ENCODE peak calls at places on chromosomes 11 and 22, in eight cellular contexts. One of them, this sample, is unnamed.

GRCh38 chr11:75313457-75314272 is 37.8 kb downstream of the ARRB1 start:
- DNase-seq in psoas muscle: peak; percentile 74
- DNase-seq in transverse colon: no peak
- DNase-seq in lung: peak; percentile 82
- DNase-seq in uterus: peak; percentile 54
- DNase-seq in IMR-90: peak; percentile 81
- DNase-seq in adrenal gland: peak; percentile 66
- DNase-seq in colonic mucosa: peak; percentile 62
- DNase-seq in this sample: peak; percentile 55

GRCh38 chr11:58028687-58029411 is 1.9 kb upstream of the OR6Q1 start:
- DNase-seq in colonic mucosa: no peak
- DNase-seq in lung: no peak
- DNase-seq in uterus: peak; percentile 16
- DNase-seq in IMR-90: peak; percentile 90
- DNase-seq in transverse colon: no peak
- DNase-seq in adrenal gland: peak; percentile 63
- DNase-seq in psoas muscle: no peak
- DNase-seq in this sample: no peak

GRCh38 chr11:107545101-107545514 is 20.4 kb downstream of the ALKBH8 start:
- DNase-seq in lung: no peak
- DNase-seq in transverse colon: no peak
- DNase-seq in adrenal gland: no peak
- DNase-seq in IMR-90: peak; percentile 63
- DNase-seq in uterus: no peak
- DNase-seq in psoas muscle: no peak
- DNase-seq in colonic mucosa: no peak
- DNase-seq in this sample: no peak

GRCh38 chr11:3101921-3102640 is 44.9 kb upstream of the CARS1 start:
- DNase-seq in lung: no peak
- DNase-seq in uterus: no peak
- DNase-seq in IMR-90: no peak
- DNase-seq in psoas muscle: no peak
- DNase-seq in transverse colon: no peak
- DNase-seq in colonic mucosa: no peak
- DNase-seq in adrenal gland: peak; percentile 46
- DNase-seq in this sample: peak; percentile 21

GRCh38 chr11:74226907-74227306 is 55.8 kb downstream of the PPME1 start:
- DNase-seq in uterus: no peak
- DNase-seq in psoas muscle: no peak
- DNase-seq in lung: no peak
- DNase-seq in colonic mucosa: no peak
- DNase-seq in transverse colon: no peak
- DNase-seq in IMR-90: no peak
- DNase-seq in adrenal gland: no peak
- DNase-seq in this sample: no peak

GRCh38 chr11:64357446-64357845 is 1.5 kb upstream of the RPS6KA4 start:
- DNase-seq in colonic mucosa: no peak
- DNase-seq in lung: no peak
- DNase-seq in uterus: no peak
- DNase-seq in transverse colon: no peak
- DNase-seq in psoas muscle: no peak
- DNase-seq in adrenal gland: no peak
- DNase-seq in IMR-90: no peak
- DNase-seq in this sample: no peak

GRCh38 chr11:3222941-3223905 is 4.6 kb upstream of the MRGPRG start:
- DNase-seq in lung: no peak
- DNase-seq in IMR-90: no peak
- DNase-seq in uterus: no peak
- DNase-seq in adrenal gland: no peak
- DNase-seq in colonic mucosa: no peak
- DNase-seq in transverse colon: peak; percentile 3
- DNase-seq in psoas muscle: no peak
- DNase-seq in this sample: peak; percentile 17

GRCh38 chr11:2397005-2397404 is 3.5 kb upstream of the TSSC4 start:
- DNase-seq in psoas muscle: no peak
- DNase-seq in IMR-90: no peak
- DNase-seq in transverse colon: no peak
- DNase-seq in adrenal gland: no peak
- DNase-seq in lung: no peak
- DNase-seq in uterus: no peak
- DNase-seq in colonic mucosa: no peak
- DNase-seq in this sample: no peak

GRCh38 chr11:11265994-11266606 is 87.0 kb downstream of the CSNK2A3 start:
- DNase-seq in uterus: no peak
- DNase-seq in psoas muscle: peak; percentile 40
- DNase-seq in adrenal gland: no peak
- DNase-seq in lung: peak; percentile 55
- DNase-seq in transverse colon: peak; percentile 60
- DNase-seq in IMR-90: peak; percentile 3
- DNase-seq in colonic mucosa: peak; percentile 62
- DNase-seq in this sample: peak; percentile 56

GRCh38 chr22:42343136-42343484 is 72.7 kb upstream of the TCF20 start:
- DNase-seq in psoas muscle: no peak
- DNase-seq in transverse colon: no peak
- DNase-seq in uterus: no peak
- DNase-seq in lung: no peak
- DNase-seq in IMR-90: no peak
- DNase-seq in adrenal gland: no peak
- DNase-seq in colonic mucosa: no peak
- DNase-seq in this sample: no peak

GRCh38 chr11:3133456-3134217 is 31.5 kb downstream of the OSBPL5 start:
- DNase-seq in IMR-90: no peak
- DNase-seq in psoas muscle: peak; percentile 15
- DNase-seq in transverse colon: peak; percentile 4
- DNase-seq in colonic mucosa: no peak
- DNase-seq in lung: no peak
- DNase-seq in uterus: peak; percentile 10
- DNase-seq in adrenal gland: no peak
- DNase-seq in this sample: no peak

GRCh38 chr11:39442177-39442576 is 2017.3 kb downstream of the LRRC4C start:
- DNase-seq in adrenal gland: no peak
- DNase-seq in psoas muscle: peak; percentile 10
- DNase-seq in lung: no peak
- DNase-seq in IMR-90: no peak
- DNase-seq in transverse colon: no peak
- DNase-seq in colonic mucosa: no peak
- DNase-seq in uterus: no peak
- DNase-seq in this sample: no peak

GRCh38 chr11:20501971-20502370 is 97.4 kb upstream of the SLC6A5 start:
- DNase-seq in adrenal gland: no peak
- DNase-seq in IMR-90: no peak
- DNase-seq in uterus: no peak
- DNase-seq in lung: no peak
- DNase-seq in colonic mucosa: no peak
- DNase-seq in psoas muscle: no peak
- DNase-seq in transverse colon: no peak
- DNase-seq in this sample: no peak

GRCh38 chr22:33811686-33812085 is 108.6 kb downstream of the LARGE1 start:
- DNase-seq in uterus: peak; percentile 90
- DNase-seq in psoas muscle: peak; percentile 57
- DNase-seq in colonic mucosa: peak; percentile 50
- DNase-seq in adrenal gland: peak; percentile 91
- DNase-seq in transverse colon: peak; percentile 56
- DNase-seq in IMR-90: peak; percentile 79
- DNase-seq in lung: no peak
- DNase-seq in this sample: no peak

GRCh38 chr22:24088796-24089195 is 77.7 kb downstream of the CABIN1 start:
- DNase-seq in colonic mucosa: no peak
- DNase-seq in psoas muscle: no peak
- DNase-seq in adrenal gland: no peak
- DNase-seq in uterus: no peak
- DNase-seq in IMR-90: peak; percentile 55
- DNase-seq in lung: no peak
- DNase-seq in transverse colon: no peak
- DNase-seq in this sample: no peak

GRCh38 chr22:37741312-37741795 is 44.5 kb downstream of the TRIOBP start:
- DNase-seq in transverse colon: peak; percentile 81
- DNase-seq in colonic mucosa: peak; percentile 72
- DNase-seq in psoas muscle: peak; percentile 82
- DNase-seq in lung: peak; percentile 86
- DNase-seq in IMR-90: peak; percentile 98
- DNase-seq in adrenal gland: peak; percentile 93
- DNase-seq in uterus: peak; percentile 98
- DNase-seq in this sample: peak; percentile 76

GRCh38 chr22:20423636-20424511 is 13.8 kb downstream of the SCARF2 start:
- DNase-seq in IMR-90: no peak
- DNase-seq in psoas muscle: no peak
- DNase-seq in colonic mucosa: peak; percentile 16
- DNase-seq in adrenal gland: no peak
- DNase-seq in uterus: no peak
- DNase-seq in transverse colon: no peak
- DNase-seq in lung: no peak
- DNase-seq in this sample: no peak

GRCh38 chr22:20425821-20426615 is 11.6 kb downstream of the SCARF2 start:
- DNase-seq in adrenal gland: no peak
- DNase-seq in psoas muscle: no peak
- DNase-seq in lung: no peak
- DNase-seq in colonic mucosa: no peak
- DNase-seq in IMR-90: no peak
- DNase-seq in transverse colon: no peak
- DNase-seq in uterus: no peak
- DNase-seq in this sample: no peak

GRCh38 chr22:20424937-20425587 is 12.6 kb downstream of the SCARF2 start:
- DNase-seq in uterus: peak; percentile 51
- DNase-seq in colonic mucosa: peak; percentile 18
- DNase-seq in adrenal gland: no peak
- DNase-seq in lung: no peak
- DNase-seq in IMR-90: no peak
- DNase-seq in transverse colon: no peak
- DNase-seq in psoas muscle: no peak
- DNase-seq in this sample: no peak

GRCh38 chr22:20422965-20423635 is 14.5 kb downstream of the SCARF2 start:
- DNase-seq in psoas muscle: peak; percentile 73
- DNase-seq in colonic mucosa: peak; percentile 18
- DNase-seq in uterus: no peak
- DNase-seq in IMR-90: no peak
- DNase-seq in adrenal gland: peak; percentile 77
- DNase-seq in lung: no peak
- DNase-seq in transverse colon: no peak
- DNase-seq in this sample: peak; percentile 78

GRCh38 chr22:20424553-20424936 is 13.1 kb downstream of the SCARF2 start:
- DNase-seq in uterus: no peak
- DNase-seq in transverse colon: no peak
- DNase-seq in lung: no peak
- DNase-seq in colonic mucosa: peak; percentile 16
- DNase-seq in adrenal gland: no peak
- DNase-seq in IMR-90: no peak
- DNase-seq in psoas muscle: no peak
- DNase-seq in this sample: no peak
- H3K4me1 ChIP-seq in uterus: peaks cover 14% of the 10 kb centered on the region
- H3K4me1 ChIP-seq in transverse colon: peaks cover 32% of the 10 kb centered on the region
- H3K4me1 ChIP-seq in lung: peaks cover 3% of the 10 kb centered on the region
- H3K4me1 ChIP-seq in colonic mucosa: peaks cover 2% of the 10 kb centered on the region
- H3K4me1 ChIP-seq in adrenal gland: no peaks in the 10 kb centered on the region
- H3K4me1 ChIP-seq in IMR-90: peaks cover 13% of the 10 kb centered on the region
- H3K4me1 ChIP-seq in psoas muscle: peaks cover 13% of the 10 kb centered on the region
- H3K4me1 ChIP-seq in this sample: peaks cover 33% of the 10 kb centered on the region

GRCh38 chr11:6617315-6617781 is 1.9 kb downstream of the TPP1 start:
- DNase-seq in uterus: peak; percentile 18
- DNase-seq in adrenal gland: peak; percentile 54
- DNase-seq in colonic mucosa: no peak
- DNase-seq in IMR-90: no peak
- DNase-seq in psoas muscle: no peak
- DNase-seq in lung: no peak
- DNase-seq in transverse colon: no peak
- DNase-seq in this sample: no peak
- H3K27ac ChIP-seq in uterus: peak overlapping the region; percentile 97
- H3K27ac ChIP-seq in adrenal gland: peak overlapping the region; percentile 78
- H3K27ac ChIP-seq in colonic mucosa: peak overlapping the region; percentile 75
- H3K27ac ChIP-seq in IMR-90: peak overlapping the region; percentile 30
- H3K27ac ChIP-seq in psoas muscle: no peak overlapping the region
- H3K27ac ChIP-seq in lung: peak overlapping the region; percentile 52
- H3K27ac ChIP-seq in transverse colon: peak overlapping the region; percentile 88
- H3K27ac ChIP-seq in this sample: no peak overlapping the region

DNA sequence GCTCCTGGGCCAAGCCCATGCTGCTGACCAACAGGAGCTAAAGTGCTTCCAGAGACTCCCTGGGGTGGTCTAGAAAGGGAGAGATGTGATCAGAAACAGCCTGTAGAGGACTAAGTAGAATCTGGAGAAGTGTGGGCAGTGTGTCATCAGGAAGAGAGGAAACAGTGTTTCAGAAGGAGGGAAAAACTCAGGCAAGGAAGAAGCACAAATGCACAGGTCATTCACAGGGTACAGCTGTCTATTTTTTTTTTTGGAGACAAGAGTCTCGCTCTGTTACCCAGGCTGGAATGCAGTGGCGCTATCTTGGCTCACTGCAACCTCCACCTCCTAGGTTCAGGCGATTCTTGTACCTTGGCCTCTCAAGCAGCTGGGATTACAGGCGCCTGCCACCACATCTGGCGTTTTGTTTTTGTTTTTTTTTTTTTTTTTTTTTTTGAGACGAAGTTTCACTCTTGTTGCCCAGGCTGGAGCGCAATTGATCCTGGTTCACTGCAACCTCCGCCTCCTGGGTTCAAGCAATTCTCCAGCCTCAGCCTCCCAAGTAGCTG is 74.4 kb downstream of the MICAL3 start:
- DNase-seq in adrenal gland: no peak
- DNase-seq in uterus: no peak
- DNase-seq in psoas muscle: no peak
- DNase-seq in lung: no peak
- DNase-seq in transverse colon: no peak
- DNase-seq in colonic mucosa: no peak
- DNase-seq in IMR-90: no peak
- DNase-seq in this sample: no peak
- H3K27me3 ChIP-seq in adrenal gland: no peaks in the 10 kb centered on the region
- H3K27me3 ChIP-seq in uterus: no peaks in the 10 kb centered on the region
- H3K27me3 ChIP-seq in psoas muscle: no peaks in the 10 kb centered on the region
- H3K27me3 ChIP-seq in lung: no peaks in the 10 kb centered on the region
- H3K27me3 ChIP-seq in transverse colon: no peaks in the 10 kb centered on the region
- H3K27me3 ChIP-seq in colonic mucosa: no peaks in the 10 kb centered on the region
- H3K27me3 ChIP-seq in IMR-90: no peaks in the 10 kb centered on the region
- H3K27me3 ChIP-seq in this sample: no peaks in the 10 kb centered on the region

GRCh38 chr22:45225732-45226560 is 14.7 kb downstream of the KIAA0930 start:
- DNase-seq in colonic mucosa: no peak
- DNase-seq in transverse colon: peak; percentile 38
- DNase-seq in adrenal gland: peak; percentile 77
- DNase-seq in psoas muscle: peak; percentile 56
- DNase-seq in IMR-90: peak; percentile 70
- DNase-seq in uterus: no peak
- DNase-seq in lung: peak; percentile 62
- DNase-seq in this sample: no peak

GRCh38 chr22:45227645-45228400 is 12.9 kb downstream of the KIAA0930 start:
- DNase-seq in psoas muscle: no peak
- DNase-seq in lung: no peak
- DNase-seq in IMR-90: no peak
- DNase-seq in transverse colon: peak; percentile 32
- DNase-seq in uterus: no peak
- DNase-seq in colonic mucosa: no peak
- DNase-seq in adrenal gland: no peak
- DNase-seq in this sample: no peak

GRCh38 chr22:45224988-45225731 is 15.5 kb downstream of the KIAA0930 start:
- DNase-seq in lung: no peak
- DNase-seq in adrenal gland: no peak
- DNase-seq in uterus: no peak
- DNase-seq in psoas muscle: no peak
- DNase-seq in colonic mucosa: no peak
- DNase-seq in IMR-90: no peak
- DNase-seq in transverse colon: no peak
- DNase-seq in this sample: no peak

GRCh38 chr22:45228401-45228754 is 12.3 kb downstream of the KIAA0930 start:
- DNase-seq in uterus: no peak
- DNase-seq in adrenal gland: no peak
- DNase-seq in IMR-90: no peak
- DNase-seq in lung: no peak
- DNase-seq in transverse colon: no peak
- DNase-seq in psoas muscle: no peak
- DNase-seq in colonic mucosa: no peak
- DNase-seq in this sample: no peak

GRCh38 chr22:45226681-45227186 is 14.0 kb downstream of the KIAA0930 start:
- DNase-seq in adrenal gland: no peak
- DNase-seq in transverse colon: no peak
- DNase-seq in uterus: no peak
- DNase-seq in IMR-90: no peak
- DNase-seq in colonic mucosa: no peak
- DNase-seq in lung: no peak
- DNase-seq in psoas muscle: no peak
- DNase-seq in this sample: peak; percentile 41
- H3K4me1 ChIP-seq in adrenal gland: peaks cover 5% of the 10 kb centered on the region
- H3K4me1 ChIP-seq in transverse colon: peaks cover 34% of the 10 kb centered on the region
- H3K4me1 ChIP-seq in uterus: no peaks in the 10 kb centered on the region
- H3K4me1 ChIP-seq in IMR-90: peaks cover 7% of the 10 kb centered on the region
- H3K4me1 ChIP-seq in colonic mucosa: peaks cover 3% of the 10 kb centered on the region
- H3K4me1 ChIP-seq in lung: peaks cover 32% of the 10 kb centered on the region
- H3K4me1 ChIP-seq in psoas muscle: no peaks in the 10 kb centered on the region
- H3K4me1 ChIP-seq in this sample: peaks cover 40% of the 10 kb centered on the region